ENCODE peak calls at places on chromosomes 13 and 19, in ten cellular contexts. Z is DND-41; Q is ascending aorta; D is mucosa of descending colon; J is mammary epithelial cell; U is CD8-positive, alpha-beta T cell; F is pancreas; N is psoas muscle; R is ovary; P is body of pancreas. G is an unnamed sample.

GRCh38 chr19:10602330-10603083 is 15.4 kb upstream of the AP1M2 start:
- DNase-seq in Z (peak; percentile 89), Q (peak; percentile 91), D (peak; percentile 91), J (peak; percentile 52), U (peak; percentile 79), F (peak; percentile 80), N (peak; percentile 91), R (peak; percentile 77), P (peak; percentile 84), G (peak; percentile 90)

GRCh38 chr19:29622191-29623070 is 16.3 kb downstream of the POP4 start:
- DNase-seq in Z (peak; percentile 17), Q (no peak), D (no peak), J (no peak), U (no peak), F (no peak), N (peak; percentile 29), R (no peak), P (no peak), G (no peak)

GRCh38 chr19:43804443-43804842 is 2.2 kb upstream of the LYPD5 start:
- DNase-seq in Z (no peak), Q (no peak), D (no peak), J (no peak), U (no peak), F (no peak), N (no peak), R (no peak), P (no peak), G (no peak)

GRCh38 chr13:57352114-57352513 is 185.1 kb downstream of the PRR20E start:
- DNase-seq in Z (no peak), Q (no peak), D (no peak), J (no peak), U (no peak), F (no peak), N (no peak), R (no peak), P (no peak), G (no peak)

GRCh38 chr13:44403720-44404063 is 30.1 kb downstream of the SERP2 start:
- DNase-seq in Z (no peak), Q (peak; percentile 63), D (no peak), J (no peak), U (no peak), F (no peak), N (no peak), R (no peak), P (no peak), G (no peak)

GRCh38 chr13:52665325-52665724 is 12.7 kb downstream of the SUGT1 start:
- DNase-seq in Z (no peak), Q (no peak), D (no peak), J (peak; percentile 37), U (no peak), F (no peak), N (no peak), R (no peak), P (no peak), G (peak; percentile 27)

GRCh38 chr13:39811696-39812095 is 156.2 kb downstream of the COG6 start:
- DNase-seq in Z (no peak), Q (no peak), D (no peak), J (no peak), U (no peak), F (no peak), N (no peak), R (no peak), P (no peak), G (no peak)

GRCh38 chr13:108834193-108834592 is 204.8 kb downstream of the MYO16 start:
- DNase-seq in Z (no peak), Q (no peak), D (no peak), J (no peak), U (no peak), F (no peak), N (no peak), R (no peak), P (no peak), G (no peak)

GRCh38 chr13:106416645-106417044 is 118.8 kb downstream of the EFNB2 start:
- DNase-seq in Z (no peak), Q (no peak), D (no peak), J (no peak), U (no peak), F (no peak), N (no peak), R (no peak), P (no peak), G (no peak)

GRCh38 chr13:80284290-80284689 is 56.6 kb downstream of the SPRY2 start:
- DNase-seq in Z (no peak), Q (no peak), D (no peak), J (no peak), U (no peak), F (no peak), N (no peak), R (no peak), P (no peak), G (no peak)

DNA sequence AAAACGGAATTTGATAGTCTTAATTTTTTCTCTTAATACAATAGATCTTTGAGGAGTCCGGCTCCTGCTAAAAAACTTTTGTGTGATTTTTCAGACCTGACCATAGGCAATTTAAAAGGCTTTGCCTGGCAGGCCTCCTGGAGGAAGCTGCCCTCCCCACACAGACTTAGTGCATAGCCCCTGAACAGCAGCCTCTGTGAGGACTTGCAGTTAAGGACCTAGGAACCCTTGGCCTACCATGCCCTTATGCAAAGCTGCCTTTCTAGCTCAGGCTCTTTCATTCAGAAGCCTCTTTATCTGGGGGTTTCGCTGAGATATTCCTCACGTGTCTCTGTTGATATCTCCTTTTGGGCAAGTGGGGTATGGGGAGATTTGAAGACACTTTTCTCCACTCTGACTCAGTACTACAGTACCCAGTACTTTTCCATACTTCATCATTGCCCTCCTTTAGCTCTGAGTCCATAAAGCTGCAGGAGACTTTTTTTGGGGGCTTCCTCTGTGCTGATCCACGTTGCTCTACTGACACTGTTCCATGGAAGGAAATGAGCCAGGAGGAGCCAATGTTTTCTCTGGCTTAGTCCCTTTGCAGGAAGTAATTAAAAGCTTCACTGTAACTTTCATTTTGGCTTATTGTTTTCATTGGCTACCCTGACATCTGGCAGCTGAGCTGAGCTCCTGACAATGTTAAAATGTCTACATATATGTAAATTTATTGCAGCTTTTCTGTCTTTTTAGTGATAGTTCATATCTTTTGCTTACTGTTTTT is 283.1 kb downstream of the TDRD3 start:
- DNase-seq in Z (no peak), Q (no peak), D (no peak), J (no peak), U (no peak), F (no peak), N (no peak), R (no peak), P (no peak), G (no peak)
- TF ChIP-seq CTCF in Z (no peak), Q (no peak), D (no peak), J (no peak), U (no peak), F (no peak), N (no peak), R (no peak), P (no peak), G (no peak)

DNA sequence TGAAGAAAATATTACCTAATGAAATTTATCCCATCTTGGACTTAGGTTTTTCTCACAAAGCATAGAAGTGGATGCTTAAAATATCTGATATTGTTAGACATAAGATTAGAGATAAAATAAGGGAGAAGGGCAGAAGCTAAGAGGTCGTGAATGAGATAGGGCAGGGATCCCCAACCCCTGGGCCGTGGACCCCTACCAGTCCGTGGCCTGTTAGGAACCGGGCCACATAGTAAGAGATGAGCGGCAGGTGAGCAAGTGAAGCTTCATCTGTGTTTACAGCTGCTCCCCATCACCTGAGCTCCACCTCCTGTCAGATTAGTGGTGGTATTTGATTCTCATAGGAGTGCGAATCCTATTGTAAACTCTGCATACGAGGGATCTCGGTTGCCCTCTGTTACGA is 202.9 kb downstream of the GPC5 start:
- DNase-seq in Z (no peak), Q (no peak), D (no peak), J (no peak), U (no peak), F (no peak), N (no peak), R (no peak), P (no peak), G (no peak)
- H3K9me3 ChIP-seq in Z (no peaks in the 10 kb centered on the region), Q (no peaks in the 10 kb centered on the region), D (no peaks in the 10 kb centered on the region), J (no peaks in the 10 kb centered on the region), U (no peaks in the 10 kb centered on the region), F (no peaks in the 10 kb centered on the region), N (no peaks in the 10 kb centered on the region), R (no peaks in the 10 kb centered on the region), P (no peaks in the 10 kb centered on the region), G (no peaks in the 10 kb centered on the region)

GRCh38 chr19:5542665-5543064 is 25.1 kb downstream of the TINCR start:
- DNase-seq in Z (no peak), Q (no peak), D (no peak), J (no peak), U (no peak), F (no peak), N (no peak), R (no peak), P (no peak), G (peak; percentile 32)
- TF ChIP-seq CTCF in Z (peak; percentile 25), Q (no peak), D (no peak), J (no peak), U (no peak), F (no peak), N (no peak), R (no peak), P (no peak), G (peak; percentile 40)

DNA sequence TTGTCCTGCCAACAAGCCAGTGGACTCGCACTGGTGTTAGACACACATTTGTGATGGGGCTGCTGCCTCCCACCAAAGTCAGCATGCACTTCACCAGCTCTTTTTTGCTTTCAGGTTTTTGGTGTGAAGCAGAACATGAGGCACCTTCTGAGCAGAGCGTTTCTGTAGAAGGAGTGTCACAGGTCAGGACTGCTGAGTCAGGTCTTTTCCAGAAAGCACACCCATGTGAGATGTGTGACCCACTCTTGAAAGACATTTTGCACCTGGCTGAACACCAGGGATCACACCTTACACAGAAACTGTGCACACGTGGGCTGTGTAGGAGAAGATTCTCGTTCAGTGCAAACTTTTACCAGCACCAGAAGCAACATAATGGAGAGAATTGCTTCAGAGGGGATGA is 4.8 kb downstream of the ZNF304 start:
- DNase-seq in Z (no peak), Q (no peak), D (no peak), J (no peak), U (no peak), F (no peak), N (no peak), R (no peak), P (no peak), G (no peak)
- H3K9me3 ChIP-seq in Z (no peaks in the 10 kb centered on the region), Q (peaks cover 64% of the 10 kb centered on the region), D (peaks cover 75% of the 10 kb centered on the region), J (no peaks in the 10 kb centered on the region), U (peaks cover 48% of the 10 kb centered on the region), F (no peaks in the 10 kb centered on the region), N (peaks cover 18% of the 10 kb centered on the region), R (peaks cover 10% of the 10 kb centered on the region), P (no peaks in the 10 kb centered on the region), G (no peaks in the 10 kb centered on the region)

GRCh38 chr13:103772576-103772975 is 706.4 kb upstream of the SLC10A2 start:
- DNase-seq in Z (no peak), Q (no peak), D (no peak), J (no peak), U (no peak), F (no peak), N (no peak), R (no peak), P (no peak), G (no peak)
- TF ChIP-seq CTCF in Z (peak; percentile 40), Q (no peak), D (no peak), J (no peak), U (no peak), F (no peak), N (no peak), R (no peak), P (peak; percentile 12), G (peak; percentile 46)

G was measured in BE2C.